ENCODE peak calls at places on chromosome 1, in four cellular contexts. D is IMR-90, O is A549, E is GM12878. M is an unnamed sample.

GRCh38 chr1:107147813-107148212 is 7.0 kb downstream of the NTNG1 start:
- DNase-seq in D (no peak), O (no peak), E (no peak), M (no peak)

GRCh38 chr1:84920159-84920558 is 27.2 kb upstream of the LPAR3 start:
- DNase-seq in D (no peak), O (no peak), E (no peak), M (no peak)

GRCh38 chr1:171984850-171985485 is 143.7 kb downstream of the DNM3 start:
- DNase-seq in D (peak; percentile 49), O (peak; percentile 24), E (no peak), M (peak; percentile 32)

GRCh38 chr1:156581661-156582387 is 2.3 kb downstream of the TTC24 start:
- DNase-seq in D (no peak), O (no peak), E (no peak), M (no peak)

GRCh38 chr1:40276122-40276521 is 18.1 kb downstream of the ZMPSTE24 start:
- DNase-seq in D (no peak), O (no peak), E (no peak), M (no peak)

GRCh38 chr1:90706437-90707362 is 10.4 kb downstream of the BARHL2 start:
- DNase-seq in D (no peak), O (no peak), E (no peak), M (no peak)

GRCh38 chr1:85617582-85618237 is 37.1 kb downstream of the CCN1 start:
- DNase-seq in D (peak; percentile 87), O (no peak), E (no peak), M (no peak)

GRCh38 chr1:2415801-2416208 is 3.4 kb upstream of the PEX10 start:
- DNase-seq in D (no peak), O (no peak), E (no peak), M (no peak)

GRCh38 chr1:241101622-241102021 is 255.4 kb downstream of the RGS7 start:
- DNase-seq in D (no peak), O (no peak), E (no peak), M (no peak)

GRCh38 chr1:156533568-156534220 is 33.1 kb upstream of the MEF2D start:
- DNase-seq in D (no peak), O (no peak), E (no peak), M (no peak)

GRCh38 chr1:56938636-56939035 is 27.2 kb downstream of the C8B start:
- DNase-seq in D (no peak), O (no peak), E (no peak), M (no peak)

GRCh38 chr1:244904119-244904518 is 39.8 kb upstream of the HNRNPU start:
- DNase-seq in D (no peak), O (no peak), E (no peak), M (no peak)

GRCh38 chr1:30748699-30749401 is 8.7 kb downstream of the LAPTM5 start:
- DNase-seq in D (no peak), O (no peak), E (no peak), M (no peak)

GRCh38 chr1:183580281-183580682 is 10.0 kb downstream of the NCF2 start:
- DNase-seq in D (no peak), O (peak; percentile 86), E (no peak), M (peak; percentile 30)

GRCh38 chr1:45945426-45945825 is 142.0 kb downstream of the MAST2 start:
- DNase-seq in D (peak; percentile 59), O (no peak), E (no peak), M (no peak)

GRCh38 chr1:8174807-8175206 is 143.1 kb upstream of the SLC45A1 start:
- DNase-seq in D (no peak), O (no peak), E (no peak), M (no peak)

GRCh38 chr1:41925712-41926111 is 7.0 kb upstream of the HIVEP3 start:
- DNase-seq in D (peak; percentile 13), O (no peak), E (no peak), M (no peak)

GRCh38 chr1:167207940-167208623 is 12.6 kb upstream of the POU2F1 start:
- DNase-seq in D (no peak), O (no peak), E (no peak), M (no peak)

GRCh38 chr1:23194119-23194984 is 22.9 kb downstream of the HTR1D start:
- DNase-seq in D (peak; percentile 95), O (peak; percentile 75), E (no peak), M (no peak)

GRCh38 chr1:7420706-7421105 is 350.4 kb upstream of the VAMP3 start:
- DNase-seq in D (no peak), O (no peak), E (no peak), M (no peak)

GRCh38 chr1:8408151-8408839 is 90.4 kb downstream of the SLC45A1 start:
- DNase-seq in D (peak; percentile 84), O (no peak), E (no peak), M (no peak)

GRCh38 chr1:99745684-99746083 is 20.8 kb downstream of the FRRS1 start:
- DNase-seq in D (no peak), O (no peak), E (no peak), M (no peak)

GRCh38 chr1:95384570-95384969 is 150.6 kb downstream of the RWDD3 start:
- DNase-seq in D (peak; percentile 1), O (no peak), E (no peak), M (peak; percentile 28)

GRCh38 chr1:2097386-2098300 is 47.4 kb downstream of the PRKCZ start:
- DNase-seq in D (no peak), O (no peak), E (no peak), M (no peak)

GRCh38 chr1:38106726-38107125 is 60.1 kb upstream of the POU3F1 start:
- DNase-seq in D (no peak), O (no peak), E (no peak), M (no peak)

GRCh38 chr1:12458571-12458970 is 159.4 kb downstream of the DHRS3 start:
- DNase-seq in D (no peak), O (no peak), E (no peak), M (no peak)

GRCh38 chr1:108561731-108562326 is 1.9 kb downstream of the EEIG2 start:
- DNase-seq in D (no peak), O (peak; percentile 55), E (no peak), M (peak; percentile 86)

GRCh38 chr1:23591460-23592208 is 32.3 kb upstream of the ID3 start:
- DNase-seq in D (peak; percentile 46), O (peak; percentile 42), E (no peak), M (no peak)

DNA sequence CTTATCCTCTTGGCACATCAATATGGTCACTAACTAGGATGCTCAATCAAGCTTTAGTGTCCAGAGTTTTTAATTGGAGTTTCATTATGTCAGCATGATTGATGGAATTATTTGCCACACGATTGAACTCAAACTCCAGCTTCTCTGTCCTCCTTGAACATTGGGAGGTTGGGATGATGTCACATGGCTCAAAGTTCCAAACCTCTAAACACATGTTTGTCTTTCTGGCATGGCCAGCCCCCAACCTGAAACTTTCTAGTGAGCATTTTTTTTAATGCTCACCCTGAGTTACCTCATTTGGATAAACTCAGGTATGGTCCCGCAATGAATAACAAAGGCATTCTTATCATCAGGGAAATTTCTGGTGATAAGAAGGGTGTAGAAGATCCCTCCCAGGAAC is 86.0 kb downstream of the RHOU start:
- DNase-seq in D (no peak), O (no peak), E (no peak), M (no peak)
- TF ChIP-seq ELK1 in D (no peak), O (no peak), E (no peak), M (no peak)

DNA sequence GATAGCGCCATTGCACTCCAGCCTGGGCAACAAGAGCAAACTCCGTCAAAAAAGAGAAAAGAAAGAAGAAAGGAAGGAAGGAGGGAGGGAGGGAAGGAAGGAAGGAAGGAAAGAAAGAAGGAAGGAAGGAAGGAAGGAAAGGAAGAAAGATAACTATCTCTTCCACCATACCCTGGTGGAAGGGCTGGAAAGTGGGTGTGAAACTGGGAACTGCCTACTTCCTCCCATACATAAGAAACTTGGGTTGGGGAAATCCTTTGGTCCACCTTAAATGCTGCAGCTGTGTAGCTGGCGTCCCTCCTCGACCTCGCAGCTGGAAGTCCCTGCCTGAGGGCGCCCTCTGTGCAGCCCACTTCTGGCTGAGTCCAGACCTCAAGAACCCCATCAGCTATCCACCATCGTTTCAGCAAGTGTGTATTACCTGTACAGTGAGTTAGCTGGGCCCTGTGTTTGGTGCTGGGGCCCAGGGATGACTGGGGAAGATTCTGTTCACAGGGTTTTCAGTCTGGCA is 4.6 kb upstream of the FAM167B start:
- DNase-seq in D (no peak), O (no peak), E (no peak), M (peak; percentile 46)
- TF ChIP-seq ELK1 in D (no peak), O (no peak), E (no peak), M (no peak)

DNA sequence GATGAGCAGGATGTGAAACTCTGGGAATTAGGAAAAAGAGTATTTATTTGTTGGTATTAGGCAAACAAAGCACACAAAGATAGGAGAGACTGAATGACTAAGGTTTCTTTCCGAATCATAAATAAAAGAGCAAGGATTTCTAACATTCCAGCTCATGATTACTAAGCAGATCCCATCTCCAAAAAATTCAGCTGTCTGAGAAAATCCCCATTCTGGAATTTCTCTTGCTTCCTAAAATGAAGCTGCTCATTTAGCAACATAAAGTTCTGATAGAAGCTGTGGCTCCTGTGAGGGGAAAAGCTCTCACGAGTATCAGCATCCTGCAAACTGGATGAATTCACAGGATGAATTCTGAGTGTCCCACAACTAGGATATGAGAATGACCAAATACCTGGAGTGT is 6.7 kb upstream of the SH2D5 start:
- DNase-seq in D (peak; percentile 86), O (no peak), E (no peak), M (no peak)
- TF ChIP-seq ELK1 in D (no peak), O (no peak), E (no peak), M (no peak)

DNA sequence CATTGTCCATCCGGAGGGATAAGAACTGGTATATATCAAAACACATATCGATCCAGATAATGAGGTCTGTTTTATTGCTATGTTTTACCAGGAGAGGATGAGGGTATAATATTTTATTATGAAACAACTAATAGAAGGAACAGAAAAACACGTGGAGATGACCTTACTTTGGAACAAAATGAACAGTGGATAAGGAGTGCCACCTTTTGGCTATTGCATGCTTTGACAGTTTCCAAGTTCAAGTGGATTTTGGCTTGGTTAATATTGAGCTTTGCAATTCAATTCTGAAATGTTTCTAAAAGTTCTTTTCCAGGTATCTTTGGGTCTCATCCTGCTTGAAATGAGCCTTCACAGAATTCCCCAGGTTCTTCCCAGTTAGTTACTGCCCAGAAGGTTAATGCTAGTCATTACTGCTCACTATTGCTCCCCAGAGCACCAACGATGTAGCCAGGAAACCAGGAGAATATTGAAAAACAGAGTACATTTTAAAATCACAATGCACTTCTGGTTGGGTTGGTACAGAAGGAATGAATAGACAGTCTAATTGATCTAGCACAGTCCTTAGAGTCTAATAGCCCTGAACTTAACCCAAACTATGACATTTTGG is 45.5 kb downstream of the ZC3H11B start:
- DNase-seq in D (peak; percentile 71), O (no peak), E (peak; percentile 13), M (no peak)
- TF ChIP-seq ELK1 in D (no peak), O (no peak), E (no peak), M (no peak)

GRCh38 chr1:93448292-93448982 is 519 bp downstream of the FNBP1L start:
- DNase-seq in D (no peak), O (peak; percentile 38), E (no peak), M (peak; percentile 58)
- TF ChIP-seq ELK1 in D (no peak), O (no peak), E (no peak), M (no peak)

DNA sequence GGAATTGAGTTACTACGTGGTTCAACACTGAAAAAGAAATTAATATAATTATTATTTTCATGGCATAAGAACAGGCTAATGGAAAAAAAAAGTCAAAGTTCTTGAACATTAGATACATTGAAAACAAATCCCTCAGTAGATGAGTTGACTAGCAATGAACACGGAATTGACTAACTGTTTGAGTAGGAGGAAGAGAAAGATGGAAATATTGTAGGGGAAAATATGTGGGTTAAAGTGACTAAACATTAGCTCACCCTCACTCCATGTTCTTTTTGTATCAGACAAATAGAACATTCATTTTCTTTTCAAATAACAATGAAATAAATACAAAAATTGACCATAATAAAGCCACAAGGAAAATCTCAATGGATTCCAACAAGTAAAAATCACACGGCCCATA is 84.3 kb downstream of the KCNK2 start:
- DNase-seq in D (peak; percentile 78), O (no peak), E (no peak), M (no peak)
- TF ChIP-seq ELK1 in D (no peak), O (no peak), E (no peak), M (no peak)